ENCODE peak calls at places on chromosomes 1 and 21, in four cellular contexts. B, A, K and I are unnamed samples.

GRCh38 chr1:158864595-158864994 is 33.4 kb downstream of the MNDA start:
- DNase-seq in K (peak), B (no peak), A (no peak), I (no peak)

GRCh38 chr1:224503161-224504118 is 68.8 kb upstream of the WDR26 start:
- DNase-seq in K (peak), B (peak), A (peak), I (peak)

GRCh38 chr1:112673589-112674439 is 645 bp upstream of the MOV10 start:
- DNase-seq in K (no peak), B (peak), A (no peak), I (no peak)

GRCh38 chr1:56424744-56425493 is 154.4 kb downstream of the PLPP3 start:
- DNase-seq in K (no peak), A (no peak), B (no peak), I (no peak)

GRCh38 chr1:95002657-95003432 is 69.9 kb downstream of the ALG14 start:
- DNase-seq in A (no peak), B (no peak), K (no peak), I (no peak)

GRCh38 chr1:171590022-171590421 is 32.0 kb upstream of the MYOCOS start:
- DNase-seq in B (no peak), A (no peak), K (no peak), I (no peak)

GRCh38 chr1:81912383-81912782 is 111.6 kb downstream of the ADGRL2 start:
- DNase-seq in K (no peak), B (no peak), A (no peak), I (no peak)

GRCh38 chr1:76101534-76101933 is 27.0 kb downstream of the ST6GALNAC3 start:
- DNase-seq in A (no peak), K (no peak), B (no peak), I (no peak)

GRCh38 chr21:33924766-33925100 is 9.1 kb upstream of the ATP5PO start:
- DNase-seq in B (no peak), K (no peak), A (no peak), I (no peak)

GRCh38 chr1:167221126-167221803 is 579 bp downstream of the POU2F1 start:
- DNase-seq in B (peak), A (no peak), K (peak), I (peak)

GRCh38 chr1:158916085-158916484 is 15.3 kb upstream of the PYHIN1 start:
- DNase-seq in K (no peak), B (no peak), A (no peak), I (no peak)

GRCh38 chr21:29299906-29300546 is 1.3 kb downstream of the BACH1 start:
- DNase-seq in A (no peak), K (no peak), B (peak), I (peak)

GRCh38 chr1:210251680-210252490 is 19.3 kb downstream of the SERTAD4 start:
- DNase-seq in B (no peak), K (peak), A (peak), I (no peak)

GRCh38 chr21:17793675-17794123 is 25.5 kb downstream of the C21orf91 start:
- DNase-seq in B (no peak), K (no peak), A (no peak), I (no peak)

GRCh38 chr1:86151427-86151826 is 5.1 kb downstream of the COL24A1 start:
- DNase-seq in A (no peak), B (no peak), K (no peak), I (no peak)

GRCh38 chr1:248837794-248838356 is at the start of gene ZNF672:
- DNase-seq in A (peak), K (peak), B (peak), I (peak)

GRCh38 chr1:54107131-54107530 is 45.7 kb downstream of the CDCP2 start:
- DNase-seq in A (no peak), B (no peak), K (peak), I (no peak)

GRCh38 chr1:153346067-153346723 is 2.4 kb downstream of the PGLYRP4 start:
- DNase-seq in B (no peak), K (peak), A (no peak), I (no peak)

DNA sequence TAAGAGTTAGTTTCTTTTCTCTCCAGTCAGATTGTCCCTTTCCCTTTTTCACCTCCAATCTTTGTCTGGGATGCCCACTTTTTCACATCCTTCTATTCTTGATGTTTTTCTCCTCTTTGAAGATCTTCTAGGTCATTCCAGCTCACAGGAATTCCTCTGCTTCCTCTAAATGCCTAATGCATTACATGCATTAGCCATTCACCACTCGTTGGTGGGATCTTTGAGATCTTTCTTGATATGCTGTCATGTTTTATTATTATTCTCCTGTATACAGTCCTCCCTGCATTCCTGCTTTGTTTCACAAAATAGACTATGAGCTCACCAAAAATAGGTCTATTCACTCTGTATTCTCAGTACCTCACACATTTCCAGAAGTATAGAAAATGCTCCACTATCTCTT is 129.0 kb downstream of the LYPLAL1 start:
- DNase-seq in K (no peak), A (no peak), B (no peak), I (no peak)
- TF ChIP-seq POLR2AphosphoS5 in K (no peak), A (no peak), B (no peak), I (no peak)

DNA sequence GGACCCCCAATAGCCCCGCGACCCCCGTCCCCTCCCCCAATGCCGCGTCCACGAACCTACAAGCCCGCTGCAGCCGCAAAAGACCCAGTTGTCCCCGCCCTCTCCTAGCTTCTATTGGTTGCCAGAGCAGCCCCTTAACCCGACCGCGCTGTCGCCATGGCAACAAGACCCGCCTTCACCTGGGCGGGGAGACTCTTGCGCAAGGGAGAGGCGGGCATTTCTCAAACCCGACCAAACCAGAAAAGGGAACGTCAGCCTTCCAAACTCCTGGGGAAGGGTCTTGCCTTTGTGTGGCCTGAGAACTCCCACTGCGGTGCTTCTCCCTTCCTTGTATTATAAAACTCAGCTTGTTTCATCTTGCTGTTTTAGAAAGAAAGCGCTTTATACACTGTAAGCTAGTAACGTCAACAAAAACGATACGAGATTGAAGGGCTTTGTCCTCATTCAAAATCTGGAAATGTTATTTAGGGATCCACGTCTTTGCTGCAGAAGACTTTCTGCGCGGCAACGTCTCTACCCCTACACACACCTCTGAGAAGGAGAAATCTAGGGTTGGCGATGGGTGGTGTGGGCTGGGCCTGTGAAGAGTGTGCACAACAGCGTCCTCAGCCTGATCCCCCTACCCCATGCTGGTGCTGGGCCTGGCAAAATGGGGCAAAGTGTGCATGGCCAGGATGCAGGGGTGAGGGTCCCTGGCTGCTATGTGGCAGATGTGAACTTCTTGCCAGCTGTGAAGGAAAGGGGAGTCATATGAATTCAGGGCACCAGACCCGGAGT is at the start of gene TMEM9:
- DNase-seq in B (peak), A (peak), K (peak), I (peak)
- TF ChIP-seq POLR2A in B (peak), A (no peak), K (peak), I (no peak)

DNA sequence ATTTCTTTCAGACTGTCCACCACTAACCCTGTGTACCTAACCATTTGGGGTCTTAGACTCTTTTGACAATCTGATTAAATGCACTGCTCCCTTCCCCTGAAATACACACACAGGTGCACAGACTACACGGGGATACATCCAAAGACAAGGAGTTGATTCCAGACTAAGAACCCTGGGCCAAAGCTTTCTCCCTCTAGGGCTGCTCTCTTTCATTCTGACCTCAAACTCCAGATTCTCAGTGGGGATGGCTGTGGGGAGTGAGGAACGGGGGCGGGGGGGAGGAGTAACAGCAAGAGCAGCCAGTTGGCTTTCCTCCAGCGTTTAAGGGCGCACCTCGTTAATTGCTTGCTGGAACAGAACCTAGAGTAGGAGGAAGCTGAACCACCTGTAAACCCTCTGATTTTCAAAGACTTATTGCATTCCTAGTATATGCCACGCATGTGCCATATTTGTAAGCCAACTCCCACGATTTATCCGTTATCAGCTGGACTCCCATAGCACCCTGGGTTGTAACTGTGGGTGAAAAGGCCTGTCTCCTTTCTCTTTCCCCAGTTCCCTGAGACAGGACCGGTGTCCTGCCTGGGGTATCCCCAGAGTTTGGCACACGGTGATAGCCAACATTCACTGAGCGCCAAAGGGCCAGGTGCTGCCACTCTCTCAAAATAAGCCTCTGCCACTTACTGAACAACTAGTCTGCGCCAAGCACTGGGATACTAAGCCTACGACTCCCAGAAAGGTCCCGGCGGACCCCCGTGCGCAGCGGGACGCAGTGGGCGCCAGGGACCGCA is 904 bp downstream of the MTHFR start:
- DNase-seq in B (peak), K (peak), A (no peak), I (no peak)
- TF ChIP-seq TAF1 in B (peak), K (no peak), A (no peak), I (no peak)

DNA sequence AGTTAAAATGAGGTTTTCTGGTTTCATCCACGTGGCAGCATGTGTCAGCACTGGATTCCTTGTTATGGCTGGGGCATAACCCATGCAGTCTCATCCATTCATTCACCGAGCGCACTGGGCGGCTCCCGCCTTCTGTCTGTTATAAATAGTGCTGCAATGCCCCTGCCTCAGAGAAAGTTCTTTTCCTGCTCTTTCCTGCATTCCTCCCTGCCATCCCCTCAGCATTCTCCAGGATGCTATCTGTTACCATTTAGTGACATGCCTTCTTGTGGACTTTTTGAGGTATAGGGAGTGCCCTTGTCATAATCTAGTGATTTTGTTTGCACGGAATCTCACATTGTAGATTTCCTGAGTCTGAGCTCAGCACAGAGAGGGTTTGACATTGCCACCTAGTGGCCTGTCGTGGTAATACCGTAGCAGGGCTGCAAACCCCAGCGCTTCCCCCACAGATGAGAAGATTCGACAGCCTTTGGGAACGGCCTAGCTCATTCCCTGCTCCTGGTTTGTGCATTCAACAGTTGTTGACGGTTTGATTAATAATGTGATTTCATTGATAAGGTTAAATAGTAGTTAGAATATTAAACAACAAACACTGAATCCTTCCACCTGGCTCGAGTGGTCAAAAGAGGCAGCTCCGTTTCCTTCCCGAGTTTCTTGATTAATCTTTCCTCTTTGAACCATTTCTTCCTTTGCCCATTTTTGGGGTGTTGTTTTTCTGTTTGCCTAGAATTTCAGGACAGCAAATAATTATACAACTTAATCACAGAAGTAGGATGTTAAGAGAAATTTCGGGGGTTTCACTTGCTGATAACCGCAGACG is 46.3 kb downstream of the UMODL1 start:
- DNase-seq in B (peak), A (peak), K (peak), I (peak)
- TF ChIP-seq POLR2AphosphoS5 in B (no peak), A (no peak), K (no peak), I (no peak)

DNA sequence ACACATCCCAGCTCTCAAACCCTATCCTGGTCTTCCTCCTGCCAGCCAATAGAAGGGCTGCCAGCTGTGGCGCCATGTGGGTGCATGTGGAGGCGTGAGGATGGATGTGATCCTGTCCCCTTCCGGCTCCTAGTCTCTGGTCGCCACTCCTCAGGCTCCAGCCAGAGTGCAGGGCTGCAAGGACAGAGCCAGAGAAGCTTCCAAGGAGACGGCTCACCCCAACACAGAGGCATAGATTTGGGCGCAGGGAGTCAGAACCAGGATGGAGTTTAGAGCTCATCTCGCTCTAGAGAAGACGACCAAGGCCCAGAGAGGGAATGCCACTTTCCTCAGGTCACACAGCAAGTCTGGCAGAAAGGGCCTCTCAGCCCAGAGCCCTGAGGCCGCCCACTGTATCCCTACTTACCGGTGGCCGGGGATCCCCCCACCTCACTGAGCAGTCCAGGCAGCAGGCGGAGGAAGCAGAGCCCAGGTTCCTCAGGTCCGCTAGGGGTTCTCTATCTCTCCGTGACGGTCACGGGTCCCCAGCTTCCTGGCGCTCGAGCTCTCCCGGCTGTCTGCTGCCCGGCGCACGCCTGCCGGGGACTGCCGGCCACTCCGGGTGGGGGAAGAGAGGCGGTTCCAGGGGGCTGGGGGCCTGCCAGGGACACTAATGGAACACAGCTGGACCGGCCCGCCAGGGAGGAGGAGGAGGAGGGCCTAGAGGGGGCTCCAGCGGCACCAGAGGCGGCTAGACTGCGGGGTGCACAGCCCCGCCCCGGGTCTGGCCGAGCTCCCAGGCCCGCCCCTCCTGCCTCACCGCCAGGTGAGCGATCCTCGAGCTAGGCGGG is at the start of gene COL16A1:
- DNase-seq in K (peak), B (peak), A (no peak), I (no peak)
- TF ChIP-seq POLR2A in K (no peak), B (no peak), A (no peak), I (no peak)

GRCh38 chr1:202274611-202275010 is 67.1 kb downstream of the UBE2T start:
- DNase-seq in B (peak), K (no peak), A (peak), I (no peak)
- TF ChIP-seq TAF1 in B (no peak), K (no peak), A (no peak), I (no peak)

GRCh38 chr1:77546890-77547289 is 135.6 kb downstream of the ZZZ3 start:
- DNase-seq in K (no peak), B (no peak), A (no peak), I (no peak)

GRCh38 chr1:77544845-77545244 is 137.6 kb downstream of the ZZZ3 start:
- DNase-seq in B (no peak), A (no peak), K (no peak), I (no peak)

GRCh38 chr1:77548285-77548684 is 134.2 kb downstream of the ZZZ3 start:
- DNase-seq in K (no peak), A (no peak), B (no peak), I (no peak)

GRCh38 chr1:77543822-77544448 is 138.5 kb downstream of the ZZZ3 start:
- DNase-seq in K (no peak), A (no peak), B (no peak), I (no peak)

GRCh38 chr1:77545970-77546369 is 136.5 kb downstream of the ZZZ3 start:
- DNase-seq in A (no peak), B (no peak), K (no peak), I (no peak)
- TF ChIP-seq POLR2AphosphoS5 in A (no peak), B (no peak), K (no peak), I (no peak)

DNA sequence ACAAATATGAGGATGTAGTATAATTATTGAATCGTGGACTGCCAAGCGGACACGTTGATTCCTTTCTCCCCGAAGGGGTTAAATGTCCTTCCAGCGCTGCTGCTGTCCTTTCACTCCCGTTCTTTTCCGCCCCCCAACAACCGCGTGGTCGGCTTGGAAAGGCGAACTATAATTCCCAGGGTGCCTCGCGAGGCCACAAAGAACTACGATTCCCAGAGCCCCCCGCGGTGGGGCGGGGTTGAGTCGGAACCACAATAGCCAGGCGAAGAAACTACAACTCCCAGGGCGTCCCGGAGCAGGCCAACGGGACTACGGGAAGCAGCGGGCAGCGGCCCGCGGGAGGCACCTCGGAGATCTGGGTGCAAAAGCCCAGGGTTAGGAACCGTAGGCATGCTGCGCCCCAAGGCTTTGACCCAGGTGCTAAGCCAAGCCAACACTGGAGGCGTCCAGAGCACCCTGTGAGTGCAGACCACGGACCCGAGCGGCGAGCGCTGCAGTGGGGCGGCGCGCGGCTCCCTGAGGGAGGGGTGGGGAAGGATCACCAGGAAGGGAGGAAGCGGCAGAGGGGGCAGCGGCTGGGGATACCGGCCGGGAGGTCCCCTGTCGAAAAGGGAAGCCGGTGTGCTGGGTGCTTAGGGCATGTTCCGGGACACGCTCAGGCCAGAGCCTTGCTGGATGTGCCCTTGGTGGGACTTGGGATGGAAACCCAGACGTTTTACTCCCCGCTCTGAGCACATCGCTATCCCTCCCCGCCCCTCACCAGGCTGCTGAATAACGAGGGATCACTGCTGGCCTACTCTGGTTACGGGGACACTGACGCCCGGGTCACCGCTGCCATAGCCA is at the start of gene LAMTOR2:
- DNase-seq in B (peak), K (peak), A (peak), I (peak)
- TF ChIP-seq POLR2A in B (peak), K (peak), A (peak), I (peak)

GRCh38 chr1:246515390-246516005 is 8.4 kb upstream of the SMYD3 start:
- DNase-seq in A (no peak), B (no peak), K (no peak), I (no peak)
- TF ChIP-seq TAF1 in A (no peak), B (no peak), K (no peak), I (no peak)